ENCODE peak calls at places on chromosomes 13 and 19, in ten cellular contexts. X, Y, Z, A, N, U, W, G, S and D are unnamed samples.

GRCh38 chr13:75220238-75220542 is 261.8 kb downstream of the TBC1D4 start:
- DNase-seq in U (no peak), Z (no peak), A (no peak), W (no peak), N (no peak), Y (no peak), S (no peak), G (no peak), X (no peak), D (no peak)

GRCh38 chr19:2043864-2044708 is 7.0 kb downstream of the MKNK2 start:
- DNase-seq in S (no peak), Z (no peak), A (no peak), U (no peak), G (no peak), N (peak; percentile 47), Y (no peak), W (no peak), X (peak; percentile 6), D (no peak)

GRCh38 chr13:33146843-33147611 is 130.8 kb downstream of the KL start:
- DNase-seq in G (no peak), Y (no peak), Z (no peak), A (no peak), N (no peak), W (no peak), U (no peak), S (no peak), X (no peak), D (no peak)

GRCh38 chr13:74056829-74057564 is 77.2 kb downstream of the KLF12 start:
- DNase-seq in W (no peak), N (no peak), Z (peak; percentile 82), A (no peak), X (no peak), G (no peak), S (no peak), U (peak; percentile 49), Y (peak; percentile 79), D (no peak)

GRCh38 chr19:35264281-35265125 is 4.3 kb upstream of the USF2 start:
- DNase-seq in U (peak; percentile 10), G (no peak), Z (no peak), W (peak; percentile 29), A (no peak), S (no peak), Y (no peak), N (no peak), X (no peak), D (no peak)

GRCh38 chr19:37492213-37492612 is 14.5 kb upstream of the ZNF793 start:
- DNase-seq in N (no peak), Z (no peak), Y (no peak), G (no peak), S (no peak), X (no peak), A (no peak), U (no peak), W (no peak), D (no peak)

GRCh38 chr13:99869830-99870229 is 101.7 kb downstream of the ZIC5 start:
- DNase-seq in Y (no peak), X (no peak), S (no peak), W (no peak), Z (no peak), G (no peak), A (no peak), U (no peak), N (no peak), D (no peak)

GRCh38 chr13:41696163-41697003 is 239.0 kb downstream of the RGCC start:
- DNase-seq in Z (no peak), W (no peak), N (no peak), U (no peak), Y (no peak), S (peak; percentile 93), G (peak; percentile 77), X (peak; percentile 60), A (peak; percentile 59), D (peak; percentile 66)

GRCh38 chr13:23985846-23986245 is 88.5 kb upstream of the C1QTNF9B start:
- DNase-seq in U (no peak), G (no peak), Z (no peak), X (no peak), Y (no peak), A (no peak), W (no peak), N (no peak), S (peak; percentile 33), D (no peak)

GRCh38 chr13:40585911-40586471 is 80.5 kb downstream of the FOXO1 start:
- DNase-seq in N (no peak), S (no peak), Z (no peak), X (no peak), U (no peak), W (no peak), Y (no peak), A (no peak), G (peak; percentile 4), D (no peak)

GRCh38 chr13:114111577-114111976 is 20.8 kb downstream of the RASA3 start:
- DNase-seq in X (no peak), G (peak; percentile 56), Z (no peak), A (peak; percentile 31), W (no peak), S (no peak), Y (no peak), U (peak; percentile 8), N (peak; percentile 41), D (no peak)

GRCh38 chr13:97417698-97418097 is 16.3 kb upstream of the RAP2A start:
- DNase-seq in X (no peak), U (no peak), Y (no peak), G (no peak), S (no peak), Z (no peak), N (no peak), W (no peak), A (no peak), D (no peak)

GRCh38 chr19:10006335-10006708 is 4.0 kb downstream of the COL5A3 start:
- DNase-seq in X (no peak), Y (peak; percentile 66), S (no peak), A (peak; percentile 64), G (peak; percentile 83), N (no peak), Z (peak; percentile 70), W (no peak), U (no peak), D (no peak)

GRCh38 chr19:51571599-51571998 is 516 bp downstream of the ZNF175 start:
- DNase-seq in Y (no peak), Z (no peak), U (no peak), N (no peak), W (no peak), A (peak; percentile 15), G (no peak), S (no peak), X (no peak), D (no peak)

GRCh38 chr13:105278797-105279425 is 1256.6 kb downstream of the EFNB2 start:
- DNase-seq in Y (no peak), S (no peak), X (peak; percentile 34), W (no peak), G (no peak), U (no peak), N (no peak), Z (no peak), A (no peak), D (no peak)

GRCh38 chr19:48674921-48675824 is 2.4 kb upstream of the NTN5 start:
- DNase-seq in A (peak; percentile 87), G (peak; percentile 70), Y (peak; percentile 77), W (peak; percentile 80), S (peak; percentile 73), X (peak; percentile 93), N (peak; percentile 74), U (peak; percentile 74), Z (peak; percentile 87), D (peak; percentile 65)

GRCh38 chr13:29730253-29730652 is 120.2 kb downstream of the UBL3 start:
- DNase-seq in Y (no peak), U (no peak), N (no peak), S (no peak), X (no peak), Z (no peak), W (no peak), G (no peak), A (no peak), D (no peak)
- TF ChIP-seq CTCF in Y (no peak), U (no peak), N (no peak), S (no peak), X (no peak), Z (no peak), W (no peak), G (no peak), A (peak; percentile 13), D (no peak)

DNA sequence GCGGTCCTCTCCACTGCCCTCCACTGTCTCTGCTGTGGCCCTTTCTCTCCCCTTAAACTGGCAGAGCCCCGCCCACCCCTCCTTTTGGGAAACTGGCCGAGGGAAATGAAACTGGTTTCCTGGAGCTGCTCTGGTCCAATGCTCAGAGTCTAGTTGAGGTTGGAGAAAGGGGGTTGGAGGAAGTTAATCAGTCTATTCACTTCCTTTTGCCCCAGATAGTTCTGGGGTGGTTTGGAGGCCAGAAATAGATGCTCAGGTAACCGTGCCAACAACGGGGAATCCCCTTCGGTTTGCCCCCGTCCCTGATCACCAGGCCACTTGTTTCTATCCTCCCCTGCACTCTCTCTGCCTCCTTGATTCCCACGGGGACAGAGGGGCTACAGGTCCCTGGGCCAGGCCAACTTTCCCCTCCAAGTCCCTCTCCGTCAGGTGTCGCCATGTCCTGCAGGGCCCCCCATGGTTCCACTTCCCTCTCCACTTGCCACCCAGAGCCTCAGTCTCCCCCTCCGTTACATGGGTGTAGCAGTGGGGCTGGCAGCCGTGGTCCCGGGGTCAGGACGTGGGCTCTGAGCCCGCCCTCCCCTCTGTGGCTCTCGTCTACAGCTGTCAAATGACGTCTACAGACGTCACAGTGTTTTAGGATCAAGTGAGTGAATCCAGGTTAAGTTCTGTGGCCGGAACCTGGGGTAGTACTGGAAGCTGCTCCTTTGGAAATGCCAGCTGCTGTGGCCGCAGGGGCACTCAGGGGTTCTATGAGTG is at the start of gene IL4I1:
- DNase-seq in A (peak; percentile 40), G (peak; percentile 9), Y (no peak), Z (no peak), U (no peak), W (no peak), X (no peak), S (no peak), N (peak; percentile 73), D (no peak)
- H3K4me3 ChIP-seq in A (no peak within 1 kb of the TSS), G (no peak within 1 kb of the TSS), Y (peak within 1 kb of the TSS; percentile 23), Z (no peak within 1 kb of the TSS), U (no peak within 1 kb of the TSS), W (peak within 1 kb of the TSS; percentile 7), X (no peak within 1 kb of the TSS), S (no peak within 1 kb of the TSS), N (peak within 1 kb of the TSS; percentile 42), D (no peak within 1 kb of the TSS)

DNA sequence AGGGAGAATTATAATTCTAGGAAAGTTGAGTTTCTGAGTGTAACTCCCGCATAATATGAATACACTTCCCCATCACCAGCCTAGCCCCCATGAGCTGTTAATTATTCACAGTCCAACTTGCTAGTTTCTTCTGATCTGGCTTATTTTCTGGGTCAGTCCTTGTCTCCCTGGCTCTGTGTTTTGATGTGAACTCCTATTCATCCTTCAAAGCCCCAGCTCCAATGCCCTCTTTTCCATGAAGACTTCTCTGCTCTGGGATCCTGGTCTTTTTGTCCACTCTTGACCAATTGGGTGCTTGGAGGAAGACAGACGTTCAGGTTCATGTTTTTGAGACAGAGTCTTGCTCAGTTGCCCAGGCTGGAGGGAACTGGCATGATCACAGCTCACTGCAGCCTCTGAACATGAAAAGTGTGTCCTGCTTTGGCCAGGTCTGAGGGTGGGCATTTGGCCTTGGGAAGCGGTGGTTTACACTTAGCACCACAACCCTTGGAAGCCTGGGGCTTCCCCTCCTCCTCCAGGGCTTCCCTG is 603 bp downstream of the LRG1 start:
- DNase-seq in U (no peak), X (peak; percentile 3), N (no peak), Z (no peak), A (no peak), W (no peak), G (no peak), S (no peak), Y (no peak), D (no peak)
- TF ChIP-seq CTCF in U (no peak), X (no peak), N (no peak), Z (no peak), A (no peak), W (no peak), G (no peak), S (no peak), Y (no peak), D (no peak)

GRCh38 chr13:50917572-50917971 is 8.0 kb downstream of the RNASEH2B start:
- DNase-seq in U (no peak), N (no peak), S (no peak), Z (no peak), Y (no peak), X (no peak), W (no peak), A (no peak), G (no peak), D (no peak)
- H3K4me3 ChIP-seq in U (no peak overlapping the region), N (no peak overlapping the region), S (no peak overlapping the region), Z (no peak overlapping the region), Y (no peak overlapping the region), X (no peak overlapping the region), W (no peak overlapping the region), A (no peak overlapping the region), G (no peak overlapping the region), D (no peak overlapping the region)